ENCODE peak calls at places on chromosomes 5 and 9, in seven cellular contexts. Y is pancreas, W is fibroblast of villous mesenchyme, R is heart left ventricle, C is kidney epithelial cell, E is GM12865, K is spleen. J is an unnamed sample.

GRCh38 chr5:82349651-82350050 is 71.5 kb upstream of the RPS23 start:
- DNase-seq in Y (no peak), W (no peak), R (no peak), C (no peak), E (peak), K (no peak), J (no peak)

GRCh38 chr9:34590376-34591090 is 1.0 kb upstream of the CNTFR start:
- DNase-seq in Y (no peak), W (no peak), R (peak), C (no peak), E (no peak), K (peak), J (no peak)

GRCh38 chr5:141923443-141924313 is at the start of gene DELE1:
- DNase-seq in Y (peak), W (peak), R (peak), C (peak), E (peak), K (peak), J (peak)

GRCh38 chr5:93296338-93296737 is 284.7 kb downstream of the NR2F1-AS1 start:
- DNase-seq in Y (no peak), W (no peak), R (no peak), C (no peak), E (peak), K (no peak), J (no peak)

GRCh38 chr9:36436909-36437308 is 36.8 kb upstream of the RNF38 start:
- DNase-seq in Y (peak), W (no peak), R (peak), C (no peak), E (no peak), K (no peak), J (no peak)

GRCh38 chr5:131968396-131968954 is 23.0 kb upstream of the MEIKIN start:
- DNase-seq in Y (no peak), W (peak), R (no peak), C (no peak), E (no peak), K (no peak), J (no peak)

GRCh38 chr9:95615246-95615645 is 98.5 kb upstream of the PTCH1 start:
- DNase-seq in Y (no peak), W (no peak), R (no peak), C (no peak), E (no peak), K (no peak), J (no peak)

GRCh38 chr9:97938081-97938644 is at the start of gene HEMGN:
- DNase-seq in Y (no peak), W (no peak), R (no peak), C (no peak), E (peak), K (no peak), J (no peak)

GRCh38 chr5:96709152-96709821 is 47.1 kb downstream of the CAST start:
- DNase-seq in Y (no peak), W (peak), R (no peak), C (no peak), E (no peak), K (no peak), J (no peak)

GRCh38 chr5:96708600-96708999 is 46.4 kb downstream of the CAST start:
- DNase-seq in Y (no peak), W (no peak), R (no peak), C (no peak), E (no peak), K (no peak), J (no peak)

GRCh38 chr5:96703985-96704384 is 41.8 kb downstream of the CAST start:
- DNase-seq in Y (no peak), W (peak), R (no peak), C (no peak), E (no peak), K (no peak), J (no peak)

GRCh38 chr5:96703384-96703910 is 41.3 kb downstream of the CAST start:
- DNase-seq in Y (no peak), W (peak), R (no peak), C (no peak), E (peak), K (no peak), J (peak)

GRCh38 chr5:96706433-96707111 is 44.4 kb downstream of the CAST start:
- DNase-seq in Y (no peak), W (no peak), R (no peak), C (no peak), E (peak), K (no peak), J (no peak)
- TF ChIP-seq CTCF in Y (no peak), W (no peak), R (no peak), C (no peak), E (no peak), K (no peak), J (no peak)

GRCh38 chr5:113917997-113918396 is 404.5 kb downstream of the YTHDC2 start:
- DNase-seq in Y (no peak), W (no peak), R (no peak), C (no peak), E (no peak), K (no peak), J (no peak)
- TF ChIP-seq CTCF in Y (no peak), W (no peak), R (no peak), C (no peak), E (no peak), K (no peak), J (no peak)

GRCh38 chr5:171123417-171123816 is 185.6 kb upstream of the TLX3 start:
- DNase-seq in Y (no peak), W (no peak), R (no peak), C (no peak), E (no peak), K (no peak), J (no peak)

GRCh38 chr5:171131499-171131898 is 177.5 kb upstream of the TLX3 start:
- DNase-seq in Y (no peak), W (no peak), R (no peak), C (no peak), E (no peak), K (no peak), J (no peak)

GRCh38 chr5:171128136-171128535 is 180.9 kb upstream of the TLX3 start:
- DNase-seq in Y (no peak), W (no peak), R (no peak), C (no peak), E (no peak), K (no peak), J (no peak)

GRCh38 chr5:171127314-171127713 is 181.7 kb upstream of the TLX3 start:
- DNase-seq in Y (no peak), W (no peak), R (no peak), C (no peak), E (no peak), K (no peak), J (no peak)

GRCh38 chr5:171129308-171129707 is 179.7 kb upstream of the TLX3 start:
- DNase-seq in Y (no peak), W (no peak), R (no peak), C (no peak), E (no peak), K (no peak), J (no peak)
- TF ChIP-seq CTCF in Y (no peak), W (no peak), R (no peak), C (no peak), E (no peak), K (no peak), J (no peak)

DNA sequence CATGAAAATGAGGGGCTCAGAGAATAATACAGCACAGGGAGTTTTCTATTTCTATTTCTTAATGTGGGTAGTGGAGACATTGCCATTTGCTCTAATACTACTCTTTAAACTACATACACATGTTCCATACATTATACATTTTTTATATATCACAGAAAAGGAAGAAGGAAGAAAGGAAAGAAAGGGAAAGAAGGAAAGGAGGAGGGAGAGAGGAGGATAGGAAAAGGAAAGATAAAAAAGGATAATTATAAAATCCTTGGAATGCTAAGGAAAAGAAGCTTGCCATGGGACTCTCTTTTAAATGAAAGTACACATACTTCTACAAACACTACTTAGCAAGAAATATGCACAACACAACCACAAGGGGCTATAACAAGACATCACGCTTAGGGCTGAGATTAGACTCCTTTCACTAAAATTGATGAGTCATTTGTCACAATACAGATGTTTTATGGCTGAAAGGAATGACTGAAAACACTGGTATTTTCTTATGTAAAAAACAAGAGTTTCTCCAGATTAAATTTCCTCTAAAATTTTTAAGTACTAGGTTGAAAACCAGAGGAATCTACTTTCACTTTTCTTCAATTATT is 219.8 kb downstream of the ARL15 start:
- DNase-seq in Y (no peak), W (peak), R (no peak), C (peak), E (no peak), K (no peak), J (no peak)
- TF ChIP-seq CTCF in Y (no peak), W (peak), R (peak), C (peak), E (no peak), K (no peak), J (no peak)

DNA sequence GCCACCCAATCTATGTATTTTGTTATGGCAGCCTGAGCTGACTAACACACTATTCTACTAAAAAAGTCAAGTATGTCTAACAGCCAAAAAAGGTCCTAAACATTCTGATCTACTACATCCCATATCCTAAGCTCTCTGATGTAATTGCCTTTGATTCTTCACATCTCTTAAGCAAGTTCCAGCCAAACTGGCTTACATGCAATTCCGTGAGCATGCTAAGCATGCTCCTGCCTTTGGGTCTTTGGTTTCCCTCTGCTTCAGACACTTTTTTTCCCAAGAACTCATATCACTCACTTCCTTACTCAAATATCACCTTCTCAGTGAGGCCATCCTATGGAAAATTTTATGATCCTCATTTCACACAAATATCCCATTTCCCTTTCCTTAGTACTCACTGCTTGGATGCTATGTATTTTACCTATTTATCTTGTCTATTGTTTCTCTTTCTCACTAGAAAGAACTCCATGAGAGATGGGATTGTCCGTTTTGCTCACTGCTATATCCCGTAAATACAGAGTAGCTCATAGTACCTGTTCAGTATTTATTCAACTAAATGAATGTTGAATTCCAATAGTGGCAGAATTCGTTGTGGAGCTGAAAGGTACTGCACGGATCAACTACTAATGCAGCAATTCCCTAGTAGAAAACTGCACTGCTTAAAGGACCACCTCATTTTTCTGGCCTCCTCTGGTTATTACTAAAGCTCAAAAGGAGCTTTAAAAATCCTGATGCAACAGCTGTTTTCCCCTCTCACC is 2.3 kb upstream of the SLC12A2 start:
- DNase-seq in Y (no peak), W (no peak), R (no peak), C (no peak), E (peak), K (no peak), J (no peak)
- TF ChIP-seq CTCF in Y (peak), W (peak), R (no peak), C (no peak), E (peak), K (no peak), J (no peak)